ENCODE peak calls at places on chromosomes 1 and 21, in ten cellular contexts. K is AG08396, L is AG08395, R is cardiac muscle cell, F is non-pigmented ciliary epithelial cell, V is T-helper 2 cell, A is NCI-H1092, C is fibroblast of mammary gland, W is HFF-Myc, I is cardiac fibroblast. H is an unnamed sample.

GRCh38 chr1:205537386-205538018 is 33.0 kb downstream of the CDK18 start:
- DNase-seq in W (no peak), K (no peak), V (no peak), F (no peak), L (no peak), C (peak), R (peak), I (peak), A (no peak), H (no peak)

GRCh38 chr1:74733616-74734484 is 898 bp downstream of the TYW3 start:
- DNase-seq in A (peak), F (no peak), C (peak), I (peak), R (peak), K (peak), L (peak), W (peak), V (no peak), H (peak)

GRCh38 chr1:101043776-101044175 is 18.2 kb upstream of the DPH5 start:
- DNase-seq in K (peak), I (peak), A (no peak), W (peak), R (peak), L (peak), C (peak), V (no peak), F (peak), H (peak)

GRCh38 chr1:218658899-218659298 is 313.8 kb downstream of the TGFB2 start:
- DNase-seq in F (peak), A (no peak), C (peak), I (peak), W (no peak), L (peak), K (peak), R (peak), V (no peak), H (peak)

GRCh38 chr1:184970691-184971161 is 3.6 kb downstream of the NIBAN1 start:
- DNase-seq in V (no peak), K (no peak), A (no peak), I (peak), W (no peak), C (peak), L (no peak), R (peak), F (no peak), H (no peak)

GRCh38 chr1:11470912-11471311 is 8.0 kb upstream of the DISP3 start:
- DNase-seq in C (no peak), K (no peak), F (no peak), I (no peak), A (no peak), V (no peak), L (no peak), W (no peak), R (no peak), H (no peak)

GRCh38 chr21:31110430-31110829 is 72.2 kb upstream of the KRTAP19-8 start:
- DNase-seq in F (no peak), A (no peak), L (no peak), K (no peak), W (no peak), I (no peak), V (no peak), C (no peak), R (no peak), H (no peak)

GRCh38 chr1:110087812-110088738 is 17.6 kb upstream of the ALX3 start:
- DNase-seq in C (peak), K (peak), W (peak), F (peak), I (peak), A (peak), V (peak), R (peak), L (peak), H (peak)

GRCh38 chr1:203638076-203638475 is 11.4 kb downstream of the ATP2B4 start:
- DNase-seq in C (no peak), V (no peak), K (no peak), F (no peak), L (no peak), R (no peak), W (no peak), I (no peak), A (peak), H (no peak)

GRCh38 chr1:231485029-231485784 is 43.3 kb upstream of the TSNAX start:
- DNase-seq in W (no peak), L (no peak), V (no peak), C (peak), F (no peak), I (no peak), R (no peak), K (no peak), A (no peak), H (no peak)

GRCh38 chr1:66539491-66539890 is 5.5 kb downstream of the SGIP1 start:
- DNase-seq in R (no peak), F (no peak), W (no peak), V (no peak), L (no peak), I (no peak), K (no peak), C (no peak), A (no peak), H (no peak)

GRCh38 chr1:83499998-83500397 is 498.9 kb downstream of the TTLL7 start:
- DNase-seq in V (no peak), K (no peak), W (no peak), C (no peak), R (no peak), F (no peak), A (no peak), L (no peak), I (no peak), H (no peak)

GRCh38 chr21:43881283-43881682 is 16.3 kb downstream of the AGPAT3 start:
- DNase-seq in R (no peak), K (no peak), A (no peak), L (no peak), I (no peak), V (no peak), W (no peak), F (no peak), C (no peak), H (no peak)

GRCh38 chr1:7382971-7383370 is 388.1 kb upstream of the VAMP3 start:
- DNase-seq in V (no peak), C (peak), I (no peak), A (no peak), K (no peak), W (no peak), L (no peak), R (no peak), F (no peak), H (no peak)

GRCh38 chr1:238753205-238753720 is 633.1 kb upstream of the CHRM3 start:
- DNase-seq in A (no peak), I (no peak), V (no peak), W (no peak), R (no peak), F (no peak), K (no peak), L (no peak), C (no peak), H (no peak)

GRCh38 chr1:7265771-7266371 is 480.6 kb downstream of the CAMTA1 start:
- DNase-seq in V (no peak), L (peak), W (peak), I (peak), A (peak), R (peak), K (peak), C (peak), F (peak), H (peak)

GRCh38 chr1:13624526-13624925 is 40.9 kb downstream of the PDPN start:
- DNase-seq in C (no peak), K (no peak), L (no peak), A (no peak), V (no peak), R (no peak), F (no peak), W (no peak), I (no peak), H (no peak)

GRCh38 chr1:99648107-99648506 is 2.2 kb downstream of the PALMD start:
- DNase-seq in F (no peak), L (no peak), A (no peak), V (no peak), R (no peak), I (peak), C (no peak), K (no peak), W (no peak), H (no peak)

GRCh38 chr1:235867903-235868469 is 1.3 kb upstream of the LYST start:
- DNase-seq in A (no peak), L (no peak), I (no peak), R (no peak), K (no peak), V (peak), C (no peak), F (no peak), W (no peak), H (no peak)

GRCh38 chr1:244876228-244876910 is 12.0 kb upstream of the HNRNPU start:
- DNase-seq in F (no peak), L (no peak), W (no peak), V (no peak), R (no peak), C (no peak), I (no peak), A (no peak), K (no peak), H (no peak)

GRCh38 chr1:240413732-240414131 is 198.2 kb downstream of the GREM2 start:
- DNase-seq in K (peak), I (peak), W (no peak), V (no peak), R (peak), F (no peak), A (no peak), C (peak), L (peak), H (no peak)

GRCh38 chr1:31361607-31362006 is 11.3 kb downstream of the FABP3 start:
- DNase-seq in F (no peak), A (no peak), I (no peak), R (no peak), V (no peak), C (no peak), W (no peak), K (no peak), L (no peak), H (no peak)

GRCh38 chr1:29849038-29849750 is 612.9 kb downstream of the PTPRU start:
- DNase-seq in K (peak), I (peak), V (no peak), R (peak), L (peak), F (no peak), C (peak), W (peak), A (peak), H (peak)

GRCh38 chr1:6118415-6118814 is 61.7 kb downstream of the CHD5 start:
- DNase-seq in A (no peak), F (no peak), C (peak), L (no peak), I (peak), W (no peak), V (no peak), R (peak), K (no peak), H (peak)

GRCh38 chr1:63981408-63981773 is 207.6 kb downstream of the ROR1 start:
- DNase-seq in W (no peak), F (no peak), V (no peak), C (no peak), K (no peak), R (no peak), A (no peak), I (no peak), L (no peak), H (no peak)

GRCh38 chr21:46424621-46425020 is 34.1 kb upstream of the DIP2A start:
- DNase-seq in R (no peak), K (no peak), C (no peak), F (no peak), I (no peak), A (no peak), L (no peak), V (no peak), W (no peak), H (no peak)

GRCh38 chr1:41073971-41074370 is 52.4 kb upstream of the SLFNL1 start:
- DNase-seq in K (peak), A (no peak), C (peak), R (peak), W (no peak), F (peak), V (no peak), L (peak), I (peak), H (peak)

GRCh38 chr1:77514871-77515776 is 167.3 kb downstream of the ZZZ3 start:
- DNase-seq in K (peak), R (peak), V (no peak), W (peak), F (no peak), A (no peak), L (no peak), C (peak), I (peak), H (peak)

GRCh38 chr1:24481098-24481497 is 21.5 kb upstream of the RCAN3 start:
- DNase-seq in R (no peak), C (no peak), F (no peak), A (no peak), I (no peak), L (no peak), W (no peak), V (peak), K (no peak), H (no peak)

GRCh38 chr1:180193371-180194047 is 36.6 kb upstream of the LHX4 start:
- DNase-seq in R (no peak), A (no peak), V (no peak), I (no peak), F (no peak), W (no peak), L (no peak), K (no peak), C (no peak), H (no peak)

GRCh38 chr1:153617677-153618076 is 1.6 kb upstream of the S100A14 start:
- DNase-seq in L (peak), W (no peak), I (no peak), F (no peak), A (no peak), C (peak), R (no peak), V (no peak), K (peak), H (no peak)

GRCh38 chr1:172603816-172604215 is 55.1 kb upstream of the FASLG start:
- DNase-seq in L (no peak), I (no peak), A (no peak), V (no peak), R (no peak), F (no peak), K (no peak), W (no peak), C (no peak), H (no peak)

GRCh38 chr1:88237026-88237425 is 447.0 kb upstream of the PKN2 start:
- DNase-seq in K (no peak), F (peak), V (no peak), C (peak), W (peak), I (peak), L (peak), R (peak), A (no peak), H (peak)

GRCh38 chr1:199279872-199280649 is 641.2 kb downstream of the PTPRC start:
- DNase-seq in R (no peak), V (no peak), C (peak), F (no peak), A (no peak), L (peak), I (no peak), W (no peak), K (peak), H (no peak)

GRCh38 chr1:156926175-156926574 is 5.7 kb downstream of the LRRC71 start:
- DNase-seq in C (peak), K (peak), L (peak), F (no peak), R (peak), A (peak), V (no peak), W (peak), I (peak), H (no peak)

GRCh38 chr1:118184737-118185082 is 318 bp downstream of the SPAG17 start:
- DNase-seq in K (no peak), L (no peak), F (no peak), V (no peak), R (no peak), C (no peak), A (no peak), I (no peak), W (no peak), H (no peak)

H was measured in HS-5.